ENCODE peak calls at places on chromosomes 1 and 21, in seven cellular contexts. E is kidney epithelial cell, M is GM23248, A is IMR-90, J is left lung, I is foreskin fibroblast, B is fibroblast of pulmonary artery. S is an unnamed sample.

GRCh38 chr1:198143797-198144196 is 13.0 kb upstream of the NEK7 start:
- DNase-seq in E (no peak), M (no peak), A (no peak), J (no peak), I (no peak), B (no peak), S (no peak)

GRCh38 chr1:198794498-198794897 is 155.7 kb downstream of the PTPRC start:
- DNase-seq in E (no peak), M (peak), A (peak), J (no peak), I (peak), B (peak), S (no peak)

GRCh38 chr1:201505505-201505893 is 1.4 kb downstream of the CSRP1 start:
- DNase-seq in E (no peak), M (peak), A (peak), J (no peak), I (peak), B (peak), S (no peak)

GRCh38 chr1:154272217-154272998 is at the start of gene HAX1:
- DNase-seq in E (peak), M (peak), A (peak), J (peak), I (peak), B (peak), S (peak)

GRCh38 chr1:154474802-154475201 is 27.2 kb upstream of the TDRD10 start:
- DNase-seq in E (peak), M (peak), A (peak), J (no peak), I (peak), B (peak), S (peak)

GRCh38 chr1:56577859-56578663 is 1.3 kb downstream of the PLPP3 start:
- DNase-seq in E (no peak), M (peak), A (peak), J (peak), I (peak), B (peak), S (peak)

GRCh38 chr1:116375884-116376733 is 3.1 kb downstream of the ATP1A1 start:
- DNase-seq in E (peak), M (peak), A (peak), J (peak), I (peak), B (peak), S (peak)

GRCh38 chr1:53132176-53132575 is 10.3 kb downstream of the SLC1A7 start:
- DNase-seq in E (no peak), M (no peak), A (no peak), J (no peak), I (no peak), B (no peak), S (no peak)

GRCh38 chr1:10082785-10083479 is 50.2 kb downstream of the UBE4B start:
- DNase-seq in E (no peak), M (peak), A (peak), J (no peak), I (peak), B (peak), S (no peak)

GRCh38 chr1:27605796-27606707 is 2.1 kb upstream of the AHDC1 start:
- DNase-seq in E (no peak), M (peak), A (peak), J (peak), I (peak), B (peak), S (no peak)

GRCh38 chr1:110602466-110602865 is 3.7 kb downstream of the KCNA2 start:
- DNase-seq in E (no peak), M (no peak), A (no peak), J (no peak), I (no peak), B (no peak), S (peak)

GRCh38 chr21:34795152-34796141 is 126.7 kb downstream of the CLIC6 start:
- DNase-seq in E (no peak), M (peak), A (peak), J (no peak), I (peak), B (peak), S (no peak)

DNA sequence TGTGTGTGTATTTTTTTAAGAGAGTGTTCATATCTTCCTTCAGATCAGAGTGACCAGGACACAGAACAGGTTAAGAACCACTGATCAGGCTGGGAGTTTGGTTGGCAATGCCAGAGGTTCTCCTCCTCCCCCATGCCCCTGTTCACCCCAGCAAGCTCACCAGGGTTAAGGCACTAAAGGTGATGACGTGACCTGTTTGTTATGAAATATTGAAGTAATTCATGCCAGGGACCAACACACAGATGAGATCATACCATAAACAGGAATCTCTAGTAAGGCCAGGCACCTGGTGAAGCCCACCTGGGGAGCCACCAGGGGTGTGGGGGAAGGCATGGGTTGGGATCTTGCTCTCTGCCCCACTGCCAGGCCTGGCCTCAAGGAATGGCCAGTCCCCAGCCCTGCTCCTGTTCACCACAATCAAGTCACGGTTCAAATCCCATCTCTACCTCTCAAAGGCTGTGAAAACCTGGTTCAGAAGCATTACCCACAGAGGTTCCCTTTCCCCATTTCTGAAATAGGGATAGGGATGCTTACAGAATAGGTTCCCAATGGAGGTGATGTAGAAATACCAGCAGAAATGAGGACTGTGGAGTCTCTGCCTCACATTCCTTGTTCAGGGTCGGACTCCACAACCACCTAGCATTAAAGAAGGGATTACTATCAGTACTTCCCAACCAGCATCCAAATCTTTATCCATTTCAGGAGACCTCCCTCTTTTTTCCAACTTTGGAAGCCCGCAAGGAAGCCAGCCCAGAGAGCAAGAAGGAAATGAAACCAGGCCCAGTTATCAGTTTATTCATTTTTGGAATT is 2.4 kb downstream of the ID3 start:
- DNase-seq in E (no peak), M (peak), A (peak), J (no peak), I (peak), B (peak), S (no peak)
- H3K4me3 ChIP-seq in E (peak), M (peak), A (peak), J (peak), I (peak), B (peak), S (peak)

GRCh38 chr21:41767606-41768370 is 936 bp upstream of the RIPK4 start:
- DNase-seq in E (peak), M (peak), A (peak), J (no peak), I (peak), B (no peak), S (no peak)
- H3K4me3 ChIP-seq in E (peak), M (peak), A (no peak), J (no peak), I (peak), B (peak), S (no peak)

GRCh38 chr1:65156910-65157545 is 9.0 kb downstream of the AK4 start:
- DNase-seq in E (no peak), M (no peak), A (no peak), J (no peak), I (no peak), B (no peak), S (no peak)

GRCh38 chr1:65159801-65160523 is 12.0 kb downstream of the AK4 start:
- DNase-seq in E (no peak), M (no peak), A (no peak), J (no peak), I (no peak), B (no peak), S (no peak)

GRCh38 chr1:65153635-65154034 is 5.6 kb downstream of the AK4 start:
- DNase-seq in E (no peak), M (no peak), A (no peak), J (no peak), I (no peak), B (no peak), S (no peak)

GRCh38 chr1:65163193-65163805 is 15.3 kb downstream of the AK4 start:
- DNase-seq in E (no peak), M (peak), A (no peak), J (no peak), I (peak), B (peak), S (no peak)

DNA sequence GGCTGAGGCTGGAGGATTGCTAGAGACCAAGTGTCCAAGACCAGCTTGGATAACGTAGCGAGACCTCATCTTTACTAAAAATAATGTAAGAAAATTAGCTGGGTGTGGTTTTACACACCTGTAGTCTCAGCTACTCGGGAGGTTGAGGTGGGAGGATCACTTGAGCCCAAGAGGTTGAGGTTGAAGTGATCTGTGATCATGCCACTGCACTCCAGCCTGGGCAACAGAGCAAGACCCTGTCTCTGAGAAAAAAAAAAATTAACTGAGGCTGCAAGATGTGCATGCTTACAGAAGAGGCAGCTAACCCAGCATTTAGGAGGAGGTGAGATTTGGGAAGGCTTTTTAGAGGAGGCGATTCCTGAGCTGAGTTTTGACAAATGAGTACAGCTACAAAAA is 9.5 kb downstream of the AK4 start:
- DNase-seq in E (no peak), M (no peak), A (no peak), J (no peak), I (no peak), B (no peak), S (no peak)
- H3K4me3 ChIP-seq in E (no peak), M (no peak), A (no peak), J (no peak), I (no peak), B (no peak), S (no peak)

GRCh38 chr1:58779837-58780585 is 3.8 kb downstream of the JUN start:
- DNase-seq in E (no peak), M (peak), A (peak), J (no peak), I (peak), B (peak), S (no peak)
- H3K4me3 ChIP-seq in E (peak), M (peak), A (peak), J (peak), I (peak), B (peak), S (peak)

GRCh38 chr1:36516372-36517018 is 33.8 kb upstream of the CSF3R start:
- DNase-seq in E (no peak), M (peak), A (peak), J (peak), I (peak), B (peak), S (peak)

GRCh38 chr1:36515315-36516138 is 32.8 kb upstream of the CSF3R start:
- DNase-seq in E (no peak), M (no peak), A (no peak), J (no peak), I (no peak), B (no peak), S (no peak)

GRCh38 chr1:36517415-36517814 is 34.7 kb upstream of the CSF3R start:
- DNase-seq in E (no peak), M (no peak), A (no peak), J (no peak), I (no peak), B (no peak), S (no peak)

GRCh38 chr1:36514501-36514900 is 31.8 kb upstream of the CSF3R start:
- DNase-seq in E (no peak), M (no peak), A (no peak), J (no peak), I (no peak), B (no peak), S (no peak)

DNA sequence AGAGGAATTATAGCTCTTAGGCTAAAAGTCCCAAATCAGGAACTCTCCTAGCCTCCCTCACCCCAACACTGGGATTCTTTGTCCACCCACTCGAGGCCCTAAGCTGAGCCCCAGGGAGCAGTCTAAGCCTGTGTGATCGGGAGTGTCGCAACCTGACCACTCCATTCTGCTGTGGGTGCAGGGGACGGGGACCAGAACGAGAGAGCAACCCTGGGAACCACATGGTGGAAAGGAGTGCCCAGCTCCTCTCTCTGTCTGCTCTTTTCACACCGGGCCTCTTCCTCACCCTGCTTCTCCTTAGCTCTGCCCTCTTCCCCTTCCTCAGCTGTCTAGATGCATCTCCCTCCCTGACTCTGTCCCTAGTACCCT is 34.3 kb upstream of the CSF3R start:
- DNase-seq in E (no peak), M (peak), A (no peak), J (no peak), I (peak), B (no peak), S (no peak)
- H3K4me3 ChIP-seq in E (no peak), M (no peak), A (no peak), J (no peak), I (no peak), B (no peak), S (no peak)